ENCODE peak calls at places on chromosomes 13 and 19, in eight cellular contexts. I is H1, O is right atrium auricular region, A is PC-9, Z is thoracic aorta, U is heart right ventricle, G is AG04450, P is aorta. T is an unnamed sample.

GRCh38 chr13:74132768-74133656 is 1.2 kb downstream of the KLF12 start:
- DNase-seq in P (peak; percentile 78), Z (no peak), G (no peak), A (no peak), U (peak; percentile 37), O (peak; percentile 61), I (peak; percentile 55), T (peak; percentile 40)

GRCh38 chr19:50896591-50897190 is 14.5 kb downstream of the KLK4 start:
- DNase-seq in A (peak; percentile 86), O (no peak), I (no peak), G (no peak), Z (no peak), U (no peak), P (no peak), T (peak; percentile 58)

GRCh38 chr13:107210216-107211010 is 642.5 kb upstream of the ARGLU1 start:
- DNase-seq in A (no peak), O (no peak), I (no peak), U (no peak), P (no peak), Z (no peak), G (no peak), T (no peak)

GRCh38 chr13:114019367-114019766 is 45.5 kb upstream of the C13orf46 start:
- DNase-seq in I (no peak), U (no peak), O (no peak), A (no peak), Z (no peak), P (no peak), G (no peak), T (no peak)

GRCh38 chr19:6464070-6464873 is at the start of gene CRB3:
- DNase-seq in I (peak; percentile 99), P (no peak), G (no peak), U (no peak), O (no peak), A (peak; percentile 78), Z (no peak), T (no peak)

GRCh38 chr19:43560687-43561086 is 14.6 kb downstream of the XRCC1 start:
- DNase-seq in G (no peak), Z (no peak), U (no peak), O (no peak), I (no peak), P (no peak), A (no peak), T (no peak)

GRCh38 chr13:99218126-99218525 is 17.5 kb downstream of the UBAC2 start:
- DNase-seq in U (no peak), P (no peak), Z (no peak), O (peak; percentile 50), A (peak; percentile 25), G (no peak), I (no peak), T (no peak)

GRCh38 chr19:41144403-41144802 is 30.2 kb downstream of the CYP2F1 start:
- DNase-seq in U (peak; percentile 73), Z (peak; percentile 65), I (peak; percentile 92), A (peak; percentile 64), P (peak; percentile 87), O (peak; percentile 76), G (peak; percentile 50), T (peak; percentile 86)

GRCh38 chr13:59771272-59771671 is 392.5 kb downstream of the DIAPH3 start:
- DNase-seq in U (no peak), G (no peak), O (no peak), Z (no peak), I (no peak), A (no peak), P (no peak), T (no peak)

GRCh38 chr13:33017410-33017929 is 1.2 kb downstream of the KL start:
- DNase-seq in U (peak; percentile 62), P (no peak), I (no peak), Z (no peak), O (peak; percentile 83), A (no peak), G (no peak), T (peak; percentile 61)

GRCh38 chr13:73072501-73072900 is 13.7 kb downstream of the KLF5 start:
- DNase-seq in U (no peak), I (no peak), A (no peak), P (no peak), G (no peak), O (no peak), Z (no peak), T (no peak)

GRCh38 chr13:82747331-82747730 is 1134.9 kb downstream of the SLITRK1 start:
- DNase-seq in Z (no peak), U (no peak), G (no peak), A (no peak), I (no peak), O (no peak), P (no peak), T (no peak)

GRCh38 chr13:82749551-82749950 is 1132.7 kb downstream of the SLITRK1 start:
- DNase-seq in A (no peak), Z (no peak), P (no peak), I (no peak), G (no peak), O (no peak), U (no peak), T (no peak)

GRCh38 chr13:82747948-82748347 is 1134.3 kb downstream of the SLITRK1 start:
- DNase-seq in A (no peak), Z (no peak), U (no peak), O (no peak), I (no peak), G (peak; percentile 27), P (no peak), T (no peak)

GRCh38 chr13:82751221-82751620 is 1131.1 kb downstream of the SLITRK1 start:
- DNase-seq in G (no peak), Z (no peak), O (no peak), U (no peak), P (no peak), A (no peak), I (no peak), T (no peak)
- H3K9me3 ChIP-seq in G (no peaks in the 10 kb centered on the region), Z (no peaks in the 10 kb centered on the region), O (no peaks in the 10 kb centered on the region), U (no peaks in the 10 kb centered on the region), P (no peaks in the 10 kb centered on the region), A (no peaks in the 10 kb centered on the region), I (no peaks in the 10 kb centered on the region), T (no peaks in the 10 kb centered on the region)

DNA sequence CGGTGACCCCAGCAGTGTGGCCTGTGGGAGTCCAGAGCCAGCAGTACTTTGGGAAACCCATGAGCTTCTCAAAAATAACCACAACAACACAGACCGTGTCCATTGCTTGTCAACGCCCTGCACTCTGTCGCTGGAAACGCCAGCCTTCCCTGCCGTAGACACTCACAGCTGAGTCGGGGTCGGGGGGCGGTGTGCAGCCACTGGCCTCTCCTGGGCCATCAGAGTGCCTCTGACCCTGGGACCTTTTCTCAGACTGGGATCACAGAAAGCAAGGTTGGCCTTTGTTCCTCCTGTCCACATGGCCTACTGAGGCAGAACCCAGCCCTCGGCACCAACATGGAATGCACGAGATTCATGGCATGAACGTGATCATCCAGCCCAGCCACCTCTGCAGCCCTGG is 95.7 kb downstream of the TUBA3C start:
- DNase-seq in Z (no peak), U (no peak), O (no peak), I (no peak), A (no peak), P (no peak), G (no peak), T (no peak)
- H3K9me3 ChIP-seq in Z (no peaks in the 10 kb centered on the region), U (peaks cover 13% of the 10 kb centered on the region), O (peaks cover 11% of the 10 kb centered on the region), I (peaks cover 78% of the 10 kb centered on the region), A (no peaks in the 10 kb centered on the region), P (peaks cover 3% of the 10 kb centered on the region), G (peaks cover 67% of the 10 kb centered on the region), T (no peaks in the 10 kb centered on the region)

GRCh38 chr19:51980116-51980736 is 6.4 kb downstream of the ZNF350 start:
- DNase-seq in P (no peak), I (no peak), O (no peak), U (no peak), A (no peak), Z (no peak), G (no peak), T (no peak)
- H3K9me3 ChIP-seq in P (peaks cover 30% of the 10 kb centered on the region), I (peaks cover 34% of the 10 kb centered on the region), O (peaks cover 67% of the 10 kb centered on the region), U (peaks cover 100% of the 10 kb centered on the region), A (peaks cover 67% of the 10 kb centered on the region), Z (peaks cover 84% of the 10 kb centered on the region), G (peaks cover 43% of the 10 kb centered on the region), T (peaks cover 72% of the 10 kb centered on the region)

GRCh38 chr13:111911754-111912452 is 155.0 kb upstream of the SOX1 start:
- DNase-seq in U (no peak), Z (no peak), G (no peak), P (no peak), A (no peak), I (peak; percentile 11), O (peak; percentile 52), T (no peak)

GRCh38 chr13:111913790-111914189 is 153.2 kb upstream of the SOX1 start:
- DNase-seq in O (peak; percentile 52), U (no peak), A (no peak), Z (no peak), I (no peak), P (no peak), G (no peak), T (no peak)

GRCh38 chr13:111912991-111913781 is 153.8 kb upstream of the SOX1 start:
- DNase-seq in A (no peak), G (no peak), I (peak; percentile 39), O (peak; percentile 52), U (no peak), P (no peak), Z (no peak), T (no peak)

GRCh38 chr13:111911141-111911720 is 155.7 kb upstream of the SOX1 start:
- DNase-seq in O (peak; percentile 50), U (no peak), Z (no peak), I (peak; percentile 17), A (no peak), P (no peak), G (no peak), T (peak; percentile 37)

DNA sequence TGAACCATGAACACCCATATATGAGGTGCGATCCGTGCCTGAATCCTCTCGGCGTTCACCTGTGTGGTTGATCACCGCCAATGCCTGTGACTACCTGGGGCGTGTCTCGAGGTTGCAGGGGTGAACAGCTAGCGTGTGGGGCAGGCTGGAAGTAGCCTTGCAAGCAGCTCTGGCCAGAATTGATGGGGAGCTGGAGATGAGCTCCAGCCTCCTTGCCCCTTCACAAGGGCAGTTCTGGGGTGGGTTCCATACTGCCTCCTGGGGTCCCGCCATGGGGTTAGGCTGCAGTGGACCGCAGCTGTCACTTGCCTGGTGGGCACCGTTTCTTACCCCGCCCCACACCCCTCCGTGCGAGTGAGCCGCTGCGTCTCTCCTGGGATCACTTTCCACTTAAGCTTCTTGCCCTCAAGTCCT is 154.5 kb upstream of the SOX1 start:
- DNase-seq in G (no peak), I (peak; percentile 16), Z (no peak), U (no peak), P (no peak), O (peak; percentile 38), A (no peak), T (peak; percentile 55)
- H3K9me3 ChIP-seq in G (peaks cover 92% of the 10 kb centered on the region), I (no peaks in the 10 kb centered on the region), Z (no peaks in the 10 kb centered on the region), U (no peaks in the 10 kb centered on the region), P (no peaks in the 10 kb centered on the region), O (no peaks in the 10 kb centered on the region), A (no peaks in the 10 kb centered on the region), T (no peaks in the 10 kb centered on the region)